ENCODE peak calls at places on chromosomes 1 and 21, in five cellular contexts. B is T-helper 1 cell, M is H54, U is AG09319, G is NCI-H187 treated with DMSO at 0.1 percent for 48 hours. J is an unnamed sample.

GRCh38 chr1:65630855-65631254 is 161.8 kb upstream of the PDE4B start:
- DNase-seq in B (no peak), M (no peak), U (no peak), G (no peak), J (no peak)

GRCh38 chr1:151829352-151830046 is 2.1 kb downstream of the RORC start:
- DNase-seq in B (no peak), M (no peak), U (no peak), G (no peak), J (no peak)

GRCh38 chr1:107786214-107786842 is 178.7 kb downstream of the VAV3 start:
- DNase-seq in B (no peak), M (no peak), U (no peak), G (no peak), J (no peak)

GRCh38 chr1:32748926-32749325 is 46.4 kb upstream of the SYNC start:
- DNase-seq in B (no peak), M (no peak), U (no peak), G (no peak), J (no peak)

GRCh38 chr1:60904079-60904852 is 178.1 kb upstream of the NFIA start:
- DNase-seq in B (no peak), M (no peak), U (no peak), G (no peak), J (no peak)

GRCh38 chr21:33892853-33893252 is 22.8 kb downstream of the ATP5PO start:
- DNase-seq in B (no peak), M (no peak), U (no peak), G (no peak), J (no peak)

GRCh38 chr1:183837062-183837461 is 32.1 kb downstream of the RGL1 start:
- DNase-seq in B (no peak), M (no peak), U (no peak), G (no peak), J (no peak)

GRCh38 chr21:45874716-45875415 is 106.7 kb upstream of the COL6A1 start:
- DNase-seq in B (no peak), M (peak; percentile 98), U (peak; percentile 92), G (no peak), J (no peak)

GRCh38 chr1:150015733-150016132 is 5.2 kb upstream of the OTUD7B start:
- DNase-seq in B (no peak), M (no peak), U (no peak), G (no peak), J (no peak)

GRCh38 chr1:172630060-172630818 is 28.7 kb upstream of the FASLG start:
- DNase-seq in B (no peak), M (no peak), U (no peak), G (no peak), J (no peak)

GRCh38 chr21:45261093-45261492 is 26.6 kb downstream of the POFUT2 start:
- DNase-seq in B (no peak), M (no peak), U (no peak), G (no peak), J (no peak)

GRCh38 chr1:153936011-153936802 is 10.3 kb downstream of the DENND4B start:
- DNase-seq in B (no peak), M (no peak), U (no peak), G (no peak), J (no peak)

GRCh38 chr1:27966402-27967105 is 6.8 kb downstream of the XKR8 start:
- DNase-seq in B (no peak), M (peak; percentile 22), U (no peak), G (no peak), J (no peak)

GRCh38 chr1:245704765-245705164 is 550.0 kb downstream of the KIF26B start:
- DNase-seq in B (no peak), M (peak; percentile 82), U (no peak), G (no peak), J (no peak)

GRCh38 chr1:223709598-223709997 is 2.7 kb upstream of the CAPN2 start:
- DNase-seq in B (no peak), M (no peak), U (no peak), G (no peak), J (no peak)

GRCh38 chr1:74423476-74423875 is 88.9 kb downstream of the LRRC53 start:
- DNase-seq in B (no peak), M (no peak), U (no peak), G (no peak), J (no peak)

GRCh38 chr1:201406831-201407406 is 7.8 kb upstream of the LAD1 start:
- DNase-seq in B (no peak), M (no peak), U (no peak), G (no peak), J (no peak)

GRCh38 chr1:212612251-212612961 is 3.8 kb downstream of the ATF3 start:
- DNase-seq in B (no peak), M (no peak), U (no peak), G (no peak), J (no peak)

GRCh38 chr1:210709694-210710093 is 381.0 kb downstream of the HHAT start:
- DNase-seq in B (no peak), M (no peak), U (no peak), G (no peak), J (no peak)

GRCh38 chr1:212698467-212699103 is 1.1 kb downstream of the BATF3 start:
- DNase-seq in B (no peak), M (no peak), U (no peak), G (no peak), J (no peak)

GRCh38 chr1:155322571-155322952 is 1.9 kb downstream of the RUSC1 start:
- DNase-seq in B (no peak), M (no peak), U (no peak), G (no peak), J (no peak)

GRCh38 chr1:203769505-203770343 is 4.7 kb downstream of the LAX1 start:
- DNase-seq in B (no peak), M (no peak), U (peak; percentile 74), G (no peak), J (no peak)

GRCh38 chr1:101257500-101258325 is 20.9 kb downstream of the S1PR1 start:
- DNase-seq in B (no peak), M (no peak), U (no peak), G (no peak), J (no peak)

GRCh38 chr1:207300970-207301369 is 20.5 kb upstream of the CD55 start:
- DNase-seq in B (no peak), M (no peak), U (no peak), G (no peak), J (no peak)

GRCh38 chr1:54837002-54837853 is 36.1 kb upstream of the TTC22 start:
- DNase-seq in B (no peak), M (no peak), U (no peak), G (no peak), J (no peak)

GRCh38 chr1:224528900-224529299 is 87.2 kb upstream of the CNIH3 start:
- DNase-seq in B (no peak), M (peak; percentile 45), U (no peak), G (no peak), J (no peak)

GRCh38 chr1:105544475-105544874 is 1512.0 kb upstream of the PRMT6 start:
- DNase-seq in B (no peak), M (no peak), U (no peak), G (no peak), J (no peak)

GRCh38 chr1:203274603-203275381 is 30.5 kb upstream of the BTG2 start:
- DNase-seq in B (no peak), M (no peak), U (no peak), G (no peak), J (no peak)